ENCODE peak calls at places on chromosomes 4 and X, in six cellular contexts. One of them, this sample, is unnamed.

GRCh38 chrX:139196890-139197289 is 333.6 kb upstream of the F9 start:
- DNase-seq in activated CD4-positive, CD25-positive, alpha-beta regulatory T cell treated with anti-CD3 and anti-CD28 coated beads, Interleukin-2, amount 50 U/mL, for 72 hours: no peak
- DNase-seq in left lobe of liver: no peak
- DNase-seq in ELF-1: no peak
- DNase-seq in pancreas: no peak
- DNase-seq in HCEC 1CT: no peak
- DNase-seq in this sample: no peak

GRCh38 chr4:171814545-171814944 is 1.3 kb downstream of the GALNTL6 start:
- DNase-seq in activated CD4-positive, CD25-positive, alpha-beta regulatory T cell treated with anti-CD3 and anti-CD28 coated beads, Interleukin-2, amount 50 U/mL, for 72 hours: no peak
- DNase-seq in left lobe of liver: no peak
- DNase-seq in ELF-1: no peak
- DNase-seq in pancreas: no peak
- DNase-seq in HCEC 1CT: no peak
- DNase-seq in this sample: peak; percentile 40

GRCh38 chr4:153668647-153669046 is 15.4 kb upstream of the TLR2 start:
- DNase-seq in activated CD4-positive, CD25-positive, alpha-beta regulatory T cell treated with anti-CD3 and anti-CD28 coated beads, Interleukin-2, amount 50 U/mL, for 72 hours: no peak
- DNase-seq in left lobe of liver: no peak
- DNase-seq in ELF-1: no peak
- DNase-seq in pancreas: no peak
- DNase-seq in HCEC 1CT: no peak
- DNase-seq in this sample: no peak

GRCh38 chr4:139633661-139634060 is 32.0 kb upstream of the MGST2 start:
- DNase-seq in activated CD4-positive, CD25-positive, alpha-beta regulatory T cell treated with anti-CD3 and anti-CD28 coated beads, Interleukin-2, amount 50 U/mL, for 72 hours: no peak
- DNase-seq in left lobe of liver: no peak
- DNase-seq in ELF-1: peak; percentile 67
- DNase-seq in pancreas: peak; percentile 40
- DNase-seq in HCEC 1CT: no peak
- DNase-seq in this sample: no peak

GRCh38 chr4:152531479-152531878 is 4.4 kb downstream of the FBXW7 start:
- DNase-seq in activated CD4-positive, CD25-positive, alpha-beta regulatory T cell treated with anti-CD3 and anti-CD28 coated beads, Interleukin-2, amount 50 U/mL, for 72 hours: no peak
- DNase-seq in left lobe of liver: no peak
- DNase-seq in ELF-1: no peak
- DNase-seq in pancreas: no peak
- DNase-seq in HCEC 1CT: no peak
- DNase-seq in this sample: no peak

GRCh38 chrX:68699960-68700746 is 52.7 kb downstream of the STARD8 start:
- DNase-seq in activated CD4-positive, CD25-positive, alpha-beta regulatory T cell treated with anti-CD3 and anti-CD28 coated beads, Interleukin-2, amount 50 U/mL, for 72 hours: no peak
- DNase-seq in left lobe of liver: no peak
- DNase-seq in ELF-1: no peak
- DNase-seq in pancreas: no peak
- DNase-seq in HCEC 1CT: no peak
- DNase-seq in this sample: no peak

GRCh38 chrX:68807818-68808217 is 21.0 kb upstream of the EFNB1 start:
- DNase-seq in activated CD4-positive, CD25-positive, alpha-beta regulatory T cell treated with anti-CD3 and anti-CD28 coated beads, Interleukin-2, amount 50 U/mL, for 72 hours: no peak
- DNase-seq in left lobe of liver: no peak
- DNase-seq in ELF-1: peak; percentile 68
- DNase-seq in pancreas: peak; percentile 34
- DNase-seq in HCEC 1CT: no peak
- DNase-seq in this sample: no peak

GRCh38 chr4:42136371-42136770 is 16.1 kb downstream of the BEND4 start:
- DNase-seq in activated CD4-positive, CD25-positive, alpha-beta regulatory T cell treated with anti-CD3 and anti-CD28 coated beads, Interleukin-2, amount 50 U/mL, for 72 hours: no peak
- DNase-seq in left lobe of liver: no peak
- DNase-seq in ELF-1: no peak
- DNase-seq in pancreas: no peak
- DNase-seq in HCEC 1CT: no peak
- DNase-seq in this sample: no peak